ENCODE peak calls at places on chromosomes 12 and 14, in six cellular contexts. Z is IMR-90; D is hepatocyte; G is CD8-positive, alpha-beta memory T cell; Q is aorta; X is GM12878. U is an unnamed sample. For H3K36me3 and H3K27me3, the result is how much of the 10 kb centered on the place peaks cover.

GRCh38 chr12:31959701-31960391 is 631 bp downstream of the RESF1 start:
- DNase-seq in G (no peak), X (peak), D (peak), Q (peak), Z (peak), U (no peak)

GRCh38 chr12:70379856-70380255 is 13.8 kb downstream of the KCNMB4 start:
- DNase-seq in Q (no peak), D (no peak), G (no peak), Z (no peak), X (no peak), U (no peak)

GRCh38 chr14:76958975-76959710 is 69.4 kb downstream of the IRF2BPL start:
- DNase-seq in X (peak), Z (peak), D (peak), G (no peak), Q (peak), U (peak)

GRCh38 chr12:46402451-46402850 is 29.9 kb upstream of the SLC38A2 start:
- DNase-seq in G (no peak), D (no peak), Q (peak), Z (peak), X (no peak), U (no peak)

GRCh38 chr14:67575684-67576083 is 24.4 kb downstream of the PIGH start:
- DNase-seq in X (no peak), G (no peak), Z (no peak), Q (no peak), D (no peak), U (no peak)

GRCh38 chr14:56798447-56799326 is 11.6 kb downstream of the OTX2 start:
- DNase-seq in Z (no peak), D (no peak), G (no peak), X (no peak), Q (no peak), U (no peak)

GRCh38 chr12:121025442-121026226 is 9.3 kb upstream of the C12orf43 start:
- DNase-seq in G (no peak), X (no peak), D (peak), Q (no peak), Z (no peak), U (no peak)

GRCh38 chr14:100307215-100308111 is 1.2 kb upstream of the SLC25A29 start:
- DNase-seq in X (no peak), D (peak), Z (peak), Q (no peak), G (no peak), U (no peak)

GRCh38 chr14:76420827-76421226 is 44.9 kb downstream of the ESRRB start:
- DNase-seq in G (no peak), Q (no peak), X (no peak), Z (no peak), D (no peak), U (no peak)

GRCh38 chr12:46360370-46360769 is 12.2 kb downstream of the SLC38A2 start:
- DNase-seq in X (no peak), G (no peak), D (no peak), Q (no peak), Z (no peak), U (no peak)

GRCh38 chr12:13039557-13039956 is 4.6 kb upstream of the FAM234B start:
- DNase-seq in X (no peak), Q (no peak), Z (no peak), G (no peak), D (peak), U (no peak)

GRCh38 chr14:65880507-65880906 is 468.0 kb downstream of the FUT8 start:
- DNase-seq in Z (no peak), G (no peak), X (no peak), Q (no peak), D (no peak), U (no peak)

GRCh38 chr12:113171543-113171942 is 13.7 kb downstream of the DDX54 start:
- DNase-seq in X (no peak), D (no peak), G (no peak), Q (no peak), Z (no peak), U (no peak)

GRCh38 chr14:68891851-68892660 is 87.0 kb downstream of the ACTN1 start:
- DNase-seq in Q (no peak), X (no peak), G (no peak), Z (peak), D (no peak), U (no peak)

GRCh38 chr12:7832059-7832696 is 40.5 kb downstream of the SLC2A14 start:
- DNase-seq in X (no peak), Z (peak), D (peak), G (no peak), Q (no peak), U (peak)

GRCh38 chr14:83940253-83940652 is 1589.7 kb upstream of the FLRT2 start:
- DNase-seq in D (peak), G (no peak), X (no peak), Z (no peak), Q (no peak), U (no peak)

GRCh38 chr12:103742349-103742784 is 98.7 kb downstream of the NT5DC3 start:
- DNase-seq in X (no peak), Z (no peak), Q (no peak), D (no peak), G (no peak), U (no peak)

GRCh38 chr12:58393152-58393551 is 451.8 kb downstream of the ATP23 start:
- DNase-seq in D (no peak), Z (peak), G (no peak), Q (no peak), X (no peak), U (no peak)

GRCh38 chr14:90300649-90301048 is 31.1 kb downstream of the NRDE2 start:
- DNase-seq in X (no peak), Q (no peak), Z (peak), G (no peak), D (no peak), U (no peak)

GRCh38 chr12:3313066-3313465 is 177.9 kb upstream of the PRMT8 start:
- DNase-seq in Z (peak), Q (no peak), X (no peak), G (no peak), D (no peak), U (no peak)

GRCh38 chr12:114911196-114911595 is 227.2 kb upstream of the TBX3 start:
- DNase-seq in X (no peak), Q (no peak), G (no peak), D (no peak), Z (no peak), U (no peak)

GRCh38 chr12:80033457-80033856 is 65.9 kb upstream of the OTOGL start:
- DNase-seq in Q (peak), D (no peak), Z (peak), X (no peak), G (no peak), U (no peak)

GRCh38 chr12:67698711-67699603 is 50.4 kb downstream of the DYRK2 start:
- DNase-seq in Z (peak), G (no peak), D (no peak), X (peak), Q (no peak), U (peak)

GRCh38 chr12:80813820-80814219 is 97.1 kb downstream of the MYF5 start:
- DNase-seq in Z (no peak), D (no peak), X (peak), G (no peak), Q (no peak), U (no peak)

GRCh38 chr14:89040080-89040437 is 215.6 kb downstream of the TTC8 start:
- DNase-seq in Z (no peak), D (no peak), Q (no peak), G (no peak), X (no peak), U (no peak)
- H3K4me3 ChIP-seq in Z (no peak), D (no peak), Q (no peak), G (no peak), X (no peak), U (no peak)

DNA sequence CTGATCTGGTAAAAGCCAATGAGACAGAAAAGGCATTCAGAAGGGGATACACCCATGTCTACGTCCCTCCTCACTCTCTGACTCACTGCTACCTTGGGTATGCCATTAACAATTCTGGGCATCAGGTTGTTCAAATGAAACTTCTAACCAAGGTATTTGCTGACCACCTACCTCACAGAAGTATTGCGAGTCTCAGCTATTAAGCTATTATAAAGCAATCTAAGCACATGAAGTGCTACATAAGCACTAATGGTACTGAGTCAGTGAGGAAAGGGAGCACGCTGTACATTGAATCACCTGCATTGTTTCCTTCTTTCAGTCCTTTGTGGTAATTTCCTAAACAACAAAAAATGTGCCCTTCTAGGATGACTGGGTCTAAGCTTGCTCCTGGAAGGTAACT is 62.8 kb upstream of the CCDC91 start:
- DNase-seq in G (no peak), D (no peak), Z (no peak), Q (no peak), X (no peak), U (no peak)
- H3K36me3 ChIP-seq in G (under half), D (under half), Z (under half), Q (under half), X (under half), U (under half)

GRCh38 chr14:23324455-23324846 is 3.2 kb downstream of the PABPN1 start:
- DNase-seq in Q (no peak), X (no peak), G (no peak), Z (no peak), D (no peak), U (no peak)
- H3K27me3 ChIP-seq in Q (under half), X (under half), G (under half), Z (under half), D (under half), U (under half)

DNA sequence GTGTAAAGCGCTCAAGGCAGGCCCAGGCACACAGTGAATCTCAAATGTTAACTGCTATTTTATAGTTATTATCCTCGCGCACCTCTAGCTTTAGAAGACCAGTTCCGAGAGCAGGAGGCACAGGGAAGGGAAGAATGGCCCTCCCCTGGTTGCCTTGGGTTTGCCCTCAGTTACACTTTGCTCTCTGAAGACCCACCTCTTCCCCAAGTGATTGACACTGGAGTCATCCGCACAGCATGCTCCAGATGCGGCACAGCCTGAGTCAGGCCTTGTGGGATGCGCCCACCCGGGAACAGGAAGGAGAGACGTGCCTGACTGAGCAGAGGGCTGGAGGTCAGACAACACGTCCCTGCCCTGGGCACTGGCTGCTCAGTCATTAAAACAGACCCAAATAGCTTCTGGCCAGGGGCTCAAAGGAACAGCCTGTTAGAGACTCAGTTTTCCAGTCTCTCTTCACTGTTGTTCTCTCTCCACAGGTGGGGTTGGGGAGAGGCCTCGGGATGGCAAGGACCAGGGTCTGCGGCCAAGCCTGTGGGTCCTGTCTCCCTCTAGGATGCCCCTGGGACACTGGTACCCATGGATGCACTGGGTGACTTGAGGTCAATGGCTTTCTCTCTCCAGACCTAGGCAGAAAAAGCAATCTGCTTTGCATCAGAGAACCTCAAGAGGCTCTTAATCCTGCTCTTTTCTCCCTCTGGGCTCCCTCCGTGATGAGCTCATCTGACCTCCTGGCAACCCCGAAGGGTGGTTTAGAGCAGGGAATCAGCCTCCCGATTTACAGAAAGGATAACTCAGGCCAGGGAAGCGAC is 13.6 kb upstream of the MLXIP start:
- DNase-seq in Q (peak), Z (peak), G (no peak), D (peak), X (no peak), U (no peak)
- H3K4me3 ChIP-seq in Q (no peak), Z (no peak), G (no peak), D (no peak), X (peak), U (no peak)

GRCh38 chr14:71658261-71658860 is 273.9 kb upstream of the RGS6 start:
- DNase-seq in Z (no peak), Q (no peak), D (no peak), X (no peak), G (no peak), U (no peak)
- H3K36me3 ChIP-seq in Z (under half), Q (under half), D (under half), X (under half), G (under half), U (under half)

GRCh38 chr12:57233357-57234232 is 4.1 kb downstream of the SHMT2 start:
- DNase-seq in Q (peak), D (no peak), G (no peak), Z (peak), X (no peak), U (no peak)
- H3K27me3 ChIP-seq in Q (under half), D (under half), G (under half), Z (under half), X (under half), U (under half)

GRCh38 chr14:38184132-38184531 is 23.6 kb upstream of the SSTR1 start:
- DNase-seq in D (no peak), X (no peak), Z (no peak), G (no peak), Q (no peak), U (no peak)

GRCh38 chr14:38186217-38186616 is 21.5 kb upstream of the SSTR1 start:
- DNase-seq in Z (no peak), D (no peak), X (no peak), G (no peak), Q (no peak), U (no peak)

GRCh38 chr14:38185661-38186060 is 22.0 kb upstream of the SSTR1 start:
- DNase-seq in D (no peak), X (no peak), Q (no peak), G (no peak), Z (no peak), U (no peak)

GRCh38 chr14:38187475-38187874 is 20.2 kb upstream of the SSTR1 start:
- DNase-seq in Q (no peak), D (no peak), G (no peak), Z (no peak), X (no peak), U (no peak)

GRCh38 chr14:38189930-38190726 is 17.6 kb upstream of the SSTR1 start:
- DNase-seq in G (no peak), Z (no peak), X (no peak), Q (no peak), D (no peak), U (no peak)
- H3K4me3 ChIP-seq in G (no peak), Z (no peak), X (no peak), Q (no peak), D (no peak), U (no peak)

DNA sequence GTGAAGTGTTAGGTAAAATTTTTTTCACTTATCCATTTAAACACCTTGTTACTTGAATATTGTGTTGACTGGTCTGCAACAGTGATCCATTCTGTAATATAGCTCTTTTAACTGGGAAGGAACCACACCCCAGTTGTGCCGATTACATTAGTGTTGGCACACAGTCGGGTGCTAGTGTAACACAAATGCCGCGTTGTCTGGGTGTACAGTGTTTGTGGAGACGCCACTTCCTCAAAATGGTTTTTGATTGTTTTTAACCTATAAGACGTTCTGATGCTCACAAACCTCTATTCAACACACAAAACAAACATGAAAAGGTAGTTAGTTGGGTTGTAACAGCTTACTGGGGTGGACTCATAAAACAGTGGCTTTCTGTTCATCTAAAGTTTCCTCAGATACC is 48.0 kb upstream of the TRAF3 start:
- DNase-seq in D (no peak), X (no peak), Q (no peak), Z (no peak), G (no peak), U (no peak)
- H3K36me3 ChIP-seq in D (under half), X (under half), Q (under half), Z (under half), G (under half), U (under half)

DNA sequence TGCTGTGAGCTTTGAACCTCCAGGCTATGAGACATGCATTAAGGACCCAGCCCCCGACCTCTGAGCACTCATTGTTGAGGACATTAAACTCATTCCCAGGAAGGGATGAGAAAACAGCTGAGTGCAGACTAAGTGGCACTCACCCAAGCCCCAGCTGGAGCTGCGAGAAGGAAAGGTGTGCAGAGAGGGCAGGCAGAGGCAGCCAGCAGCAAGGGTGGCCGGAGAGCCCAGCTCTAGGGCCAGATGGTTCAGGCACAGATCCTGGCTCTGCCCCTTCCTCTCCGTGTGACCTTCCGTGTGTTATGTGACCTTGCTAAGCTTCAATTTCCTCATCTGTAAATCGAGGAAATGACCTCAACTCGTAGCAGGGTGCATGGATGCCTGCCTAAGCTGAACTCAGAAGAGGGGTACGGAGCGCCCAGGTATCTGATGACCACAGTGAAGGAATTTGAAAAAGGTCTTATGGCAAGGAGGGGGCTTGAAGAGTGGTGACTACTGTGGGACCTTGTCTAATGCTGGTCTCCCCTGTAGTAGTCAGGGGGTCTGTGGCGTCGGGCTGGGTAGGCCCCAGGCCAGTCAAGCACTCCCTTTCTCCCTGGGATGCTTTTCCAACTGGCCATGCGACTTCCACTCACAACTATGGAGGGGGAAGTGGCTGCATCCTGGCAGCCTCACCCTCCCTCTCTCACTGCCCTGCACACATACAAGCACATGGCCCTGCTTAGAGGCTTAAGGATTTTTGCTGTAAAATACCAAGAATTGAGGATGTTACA is 3.9 kb downstream of the TSPAN11 start:
- DNase-seq in D (no peak), X (no peak), Q (no peak), G (no peak), Z (no peak), U (no peak)
- H3K27me3 ChIP-seq in D (under half), X (under half), Q (under half), G (under half), Z (under half), U (under half)

GRCh38 chr12:92444763-92445162 is 258.0 kb upstream of the PLEKHG7 start:
- DNase-seq in X (no peak), G (no peak), D (no peak), Z (no peak), Q (peak), U (peak)
- H3K4me3 ChIP-seq in X (no peak), G (no peak), D (no peak), Z (no peak), Q (no peak), U (no peak)